ENCODE peak calls at places on chromosomes 13 and 19, in seven cellular contexts. One of them, this sample, is unnamed.

GRCh38 chr13:22012676-22013075 is 341.8 kb downstream of the FGF9 start:
- DNase-seq in fibroblast of lung: no peak
- DNase-seq in body of pancreas: no peak
- DNase-seq in endothelial cell: no peak
- DNase-seq in cardiac muscle cell: no peak
- DNase-seq in astrocyte: no peak
- DNase-seq in natural killer cell: no peak
- DNase-seq in this sample: no peak

GRCh38 chr19:1624458-1624857 is 19.2 kb upstream of the UQCR11 start:
- DNase-seq in cardiac muscle cell: peak
- DNase-seq in natural killer cell: peak
- DNase-seq in endothelial cell: peak
- DNase-seq in body of pancreas: peak
- DNase-seq in astrocyte: peak
- DNase-seq in fibroblast of lung: peak
- DNase-seq in this sample: no peak

GRCh38 chr19:47494729-47495128 is 10.7 kb upstream of the KPTN start:
- DNase-seq in astrocyte: no peak
- DNase-seq in natural killer cell: no peak
- DNase-seq in body of pancreas: no peak
- DNase-seq in cardiac muscle cell: no peak
- DNase-seq in fibroblast of lung: no peak
- DNase-seq in endothelial cell: no peak
- DNase-seq in this sample: no peak

GRCh38 chr19:46404039-46404883 is 9.1 kb downstream of the CCDC8 start:
- DNase-seq in endothelial cell: peak
- DNase-seq in body of pancreas: peak
- DNase-seq in astrocyte: peak
- DNase-seq in natural killer cell: no peak
- DNase-seq in cardiac muscle cell: peak
- DNase-seq in fibroblast of lung: peak
- DNase-seq in this sample: no peak

GRCh38 chr13:101579291-101579802 is 126.9 kb downstream of the ITGBL1 start:
- DNase-seq in cardiac muscle cell: peak
- DNase-seq in fibroblast of lung: peak
- DNase-seq in body of pancreas: no peak
- DNase-seq in endothelial cell: no peak
- DNase-seq in astrocyte: peak
- DNase-seq in natural killer cell: no peak
- DNase-seq in this sample: no peak

GRCh38 chr13:38582133-38582532 is 104.7 kb upstream of the FREM2 start:
- DNase-seq in natural killer cell: no peak
- DNase-seq in endothelial cell: peak
- DNase-seq in fibroblast of lung: peak
- DNase-seq in cardiac muscle cell: peak
- DNase-seq in astrocyte: peak
- DNase-seq in body of pancreas: peak
- DNase-seq in this sample: peak

GRCh38 chr19:33818426-33818825 is 21.8 kb downstream of the KCTD15 start:
- DNase-seq in body of pancreas: no peak
- DNase-seq in endothelial cell: no peak
- DNase-seq in cardiac muscle cell: no peak
- DNase-seq in natural killer cell: no peak
- DNase-seq in fibroblast of lung: no peak
- DNase-seq in astrocyte: no peak
- DNase-seq in this sample: no peak

GRCh38 chr19:39759457-39760184 is 19.0 kb upstream of the LEUTX start:
- DNase-seq in endothelial cell: no peak
- DNase-seq in natural killer cell: no peak
- DNase-seq in astrocyte: no peak
- DNase-seq in fibroblast of lung: no peak
- DNase-seq in body of pancreas: no peak
- DNase-seq in cardiac muscle cell: no peak
- DNase-seq in this sample: no peak

GRCh38 chr19:35226748-35227147 is 1.8 kb downstream of the FAM187B start:
- DNase-seq in cardiac muscle cell: no peak
- DNase-seq in body of pancreas: no peak
- DNase-seq in fibroblast of lung: no peak
- DNase-seq in natural killer cell: no peak
- DNase-seq in astrocyte: no peak
- DNase-seq in endothelial cell: no peak
- DNase-seq in this sample: no peak

GRCh38 chr13:46797468-46798237 is 692 bp upstream of the ESD start:
- DNase-seq in astrocyte: no peak
- DNase-seq in fibroblast of lung: no peak
- DNase-seq in natural killer cell: no peak
- DNase-seq in body of pancreas: no peak
- DNase-seq in endothelial cell: no peak
- DNase-seq in cardiac muscle cell: no peak
- DNase-seq in this sample: no peak

GRCh38 chr13:113562085-113562749 is 22.3 kb upstream of the TFDP1 start:
- DNase-seq in endothelial cell: peak
- DNase-seq in cardiac muscle cell: peak
- DNase-seq in fibroblast of lung: peak
- DNase-seq in body of pancreas: peak
- DNase-seq in natural killer cell: no peak
- DNase-seq in astrocyte: peak
- DNase-seq in this sample: peak

GRCh38 chr13:102443234-102443633 is 41.4 kb upstream of the FGF14 start:
- DNase-seq in astrocyte: no peak
- DNase-seq in body of pancreas: no peak
- DNase-seq in fibroblast of lung: no peak
- DNase-seq in endothelial cell: no peak
- DNase-seq in cardiac muscle cell: no peak
- DNase-seq in natural killer cell: no peak
- DNase-seq in this sample: no peak

GRCh38 chr13:103288114-103288513 is 221.9 kb upstream of the SLC10A2 start:
- DNase-seq in endothelial cell: no peak
- DNase-seq in astrocyte: no peak
- DNase-seq in natural killer cell: no peak
- DNase-seq in cardiac muscle cell: peak
- DNase-seq in body of pancreas: no peak
- DNase-seq in fibroblast of lung: no peak
- DNase-seq in this sample: no peak

GRCh38 chr13:80817979-80818378 is 477.1 kb upstream of the SPRY2 start:
- DNase-seq in cardiac muscle cell: no peak
- DNase-seq in natural killer cell: no peak
- DNase-seq in astrocyte: no peak
- DNase-seq in endothelial cell: no peak
- DNase-seq in body of pancreas: no peak
- DNase-seq in fibroblast of lung: no peak
- DNase-seq in this sample: no peak

GRCh38 chr13:93559718-93560117 is 333.1 kb downstream of the GPC6 start:
- DNase-seq in astrocyte: peak
- DNase-seq in natural killer cell: no peak
- DNase-seq in cardiac muscle cell: peak
- DNase-seq in endothelial cell: no peak
- DNase-seq in body of pancreas: no peak
- DNase-seq in fibroblast of lung: peak
- DNase-seq in this sample: no peak

GRCh38 chr19:14089412-14089661 is 1.2 kb downstream of the SAMD1 start:
- DNase-seq in astrocyte: peak
- DNase-seq in body of pancreas: no peak
- DNase-seq in natural killer cell: no peak
- DNase-seq in endothelial cell: no peak
- DNase-seq in cardiac muscle cell: peak
- DNase-seq in fibroblast of lung: peak
- DNase-seq in this sample: peak
- TF ChIP-seq CTCF in astrocyte: no peak
- TF ChIP-seq CTCF in body of pancreas: no peak
- TF ChIP-seq CTCF in natural killer cell: no peak
- TF ChIP-seq CTCF in endothelial cell: peak
- TF ChIP-seq CTCF in cardiac muscle cell: peak
- TF ChIP-seq CTCF in fibroblast of lung: peak
- TF ChIP-seq CTCF in this sample: no peak

DNA sequence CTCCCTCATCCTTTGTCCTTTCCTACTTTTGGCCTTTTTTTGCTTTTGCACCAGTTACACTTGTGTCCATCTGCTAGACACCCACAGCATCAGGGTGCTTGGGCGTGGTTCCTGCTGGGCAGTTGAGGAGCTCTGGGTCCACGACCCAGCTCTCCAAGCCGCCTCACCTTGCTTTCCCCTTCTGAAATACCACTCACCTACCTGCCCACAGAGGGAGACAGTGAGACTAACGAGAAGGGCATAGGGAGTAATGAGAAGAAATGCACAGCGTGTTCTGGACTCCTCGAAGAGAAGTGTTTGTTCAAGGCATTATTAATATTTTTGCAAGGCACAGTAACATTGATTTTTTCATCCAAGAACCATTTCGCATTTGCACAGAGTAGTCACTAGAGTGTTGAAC is 92.9 kb downstream of the DNAJC15 start:
- DNase-seq in astrocyte: no peak
- DNase-seq in cardiac muscle cell: no peak
- DNase-seq in natural killer cell: no peak
- DNase-seq in endothelial cell: no peak
- DNase-seq in fibroblast of lung: no peak
- DNase-seq in body of pancreas: no peak
- DNase-seq in this sample: no peak
- TF ChIP-seq CTCF in astrocyte: no peak
- TF ChIP-seq CTCF in cardiac muscle cell: no peak
- TF ChIP-seq CTCF in natural killer cell: no peak
- TF ChIP-seq CTCF in endothelial cell: no peak
- TF ChIP-seq CTCF in fibroblast of lung: no peak
- TF ChIP-seq CTCF in body of pancreas: no peak
- TF ChIP-seq CTCF in this sample: peak

GRCh38 chr19:13579388-13580060 is 73.2 kb upstream of the CACNA1A start:
- DNase-seq in natural killer cell: no peak
- DNase-seq in astrocyte: peak
- DNase-seq in fibroblast of lung: no peak
- DNase-seq in cardiac muscle cell: peak
- DNase-seq in endothelial cell: no peak
- DNase-seq in body of pancreas: no peak
- DNase-seq in this sample: no peak
- TF ChIP-seq CTCF in natural killer cell: no peak
- TF ChIP-seq CTCF in astrocyte: no peak
- TF ChIP-seq CTCF in fibroblast of lung: no peak
- TF ChIP-seq CTCF in cardiac muscle cell: no peak
- TF ChIP-seq CTCF in endothelial cell: no peak
- TF ChIP-seq CTCF in body of pancreas: no peak
- TF ChIP-seq CTCF in this sample: no peak

GRCh38 chr13:73691891-73692290 is 442.3 kb downstream of the KLF12 start:
- DNase-seq in natural killer cell: no peak
- DNase-seq in endothelial cell: no peak
- DNase-seq in body of pancreas: no peak
- DNase-seq in astrocyte: no peak
- DNase-seq in cardiac muscle cell: no peak
- DNase-seq in fibroblast of lung: no peak
- DNase-seq in this sample: no peak
- TF ChIP-seq CTCF in natural killer cell: no peak
- TF ChIP-seq CTCF in endothelial cell: no peak
- TF ChIP-seq CTCF in body of pancreas: no peak
- TF ChIP-seq CTCF in astrocyte: no peak
- TF ChIP-seq CTCF in cardiac muscle cell: no peak
- TF ChIP-seq CTCF in fibroblast of lung: no peak
- TF ChIP-seq CTCF in this sample: no peak

DNA sequence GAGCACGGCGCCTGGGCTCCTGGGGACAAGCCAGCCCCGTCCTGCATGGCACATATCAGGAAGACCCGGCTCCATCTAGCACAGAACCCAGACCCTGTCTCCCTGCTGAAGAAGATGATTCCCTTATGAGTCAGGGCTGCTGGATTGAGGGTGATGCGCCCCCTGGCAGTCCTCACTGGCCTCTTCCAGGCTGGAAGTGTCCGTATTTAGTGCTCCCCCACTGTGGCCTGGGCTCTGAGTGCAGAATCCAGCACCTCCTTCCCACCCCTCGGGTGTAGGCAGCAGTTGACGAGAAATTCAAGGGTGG is 14.9 kb downstream of the COMP start:
- DNase-seq in cardiac muscle cell: peak
- DNase-seq in fibroblast of lung: peak
- DNase-seq in endothelial cell: no peak
- DNase-seq in astrocyte: peak
- DNase-seq in natural killer cell: no peak
- DNase-seq in body of pancreas: no peak
- DNase-seq in this sample: no peak
- TF ChIP-seq CTCF in cardiac muscle cell: peak
- TF ChIP-seq CTCF in fibroblast of lung: peak
- TF ChIP-seq CTCF in endothelial cell: no peak
- TF ChIP-seq CTCF in astrocyte: peak
- TF ChIP-seq CTCF in natural killer cell: no peak
- TF ChIP-seq CTCF in body of pancreas: no peak
- TF ChIP-seq CTCF in this sample: no peak

GRCh38 chr19:54391589-54392061 is 23.6 kb upstream of the TTYH1 start:
- DNase-seq in astrocyte: no peak
- DNase-seq in natural killer cell: no peak
- DNase-seq in endothelial cell: no peak
- DNase-seq in body of pancreas: no peak
- DNase-seq in cardiac muscle cell: no peak
- DNase-seq in fibroblast of lung: no peak
- DNase-seq in this sample: no peak
- TF ChIP-seq CTCF in astrocyte: no peak
- TF ChIP-seq CTCF in natural killer cell: no peak
- TF ChIP-seq CTCF in endothelial cell: no peak
- TF ChIP-seq CTCF in body of pancreas: no peak
- TF ChIP-seq CTCF in cardiac muscle cell: no peak
- TF ChIP-seq CTCF in fibroblast of lung: no peak
- TF ChIP-seq CTCF in this sample: no peak

GRCh38 chr19:49803529-49803856 is 9.6 kb downstream of the FUZ start:
- DNase-seq in fibroblast of lung: no peak
- DNase-seq in natural killer cell: no peak
- DNase-seq in astrocyte: no peak
- DNase-seq in body of pancreas: no peak
- DNase-seq in endothelial cell: no peak
- DNase-seq in cardiac muscle cell: no peak
- DNase-seq in this sample: no peak

GRCh38 chr19:49801401-49801888 is 11.6 kb downstream of the FUZ start:
- DNase-seq in natural killer cell: no peak
- DNase-seq in body of pancreas: no peak
- DNase-seq in endothelial cell: no peak
- DNase-seq in fibroblast of lung: no peak
- DNase-seq in cardiac muscle cell: no peak
- DNase-seq in astrocyte: no peak
- DNase-seq in this sample: no peak

GRCh38 chr19:49800771-49801170 is 12.3 kb downstream of the FUZ start:
- DNase-seq in fibroblast of lung: no peak
- DNase-seq in cardiac muscle cell: no peak
- DNase-seq in endothelial cell: no peak
- DNase-seq in body of pancreas: no peak
- DNase-seq in astrocyte: no peak
- DNase-seq in natural killer cell: no peak
- DNase-seq in this sample: no peak

GRCh38 chr19:49802836-49803528 is 10.1 kb downstream of the FUZ start:
- DNase-seq in fibroblast of lung: no peak
- DNase-seq in astrocyte: no peak
- DNase-seq in endothelial cell: no peak
- DNase-seq in body of pancreas: peak
- DNase-seq in natural killer cell: no peak
- DNase-seq in cardiac muscle cell: no peak
- DNase-seq in this sample: no peak

GRCh38 chr19:49801966-49802661 is 11.0 kb downstream of the FUZ start:
- DNase-seq in natural killer cell: no peak
- DNase-seq in endothelial cell: no peak
- DNase-seq in fibroblast of lung: peak
- DNase-seq in body of pancreas: peak
- DNase-seq in cardiac muscle cell: peak
- DNase-seq in astrocyte: peak
- DNase-seq in this sample: no peak
- TF ChIP-seq CTCF in natural killer cell: no peak
- TF ChIP-seq CTCF in endothelial cell: no peak
- TF ChIP-seq CTCF in fibroblast of lung: peak
- TF ChIP-seq CTCF in body of pancreas: no peak
- TF ChIP-seq CTCF in cardiac muscle cell: peak
- TF ChIP-seq CTCF in astrocyte: no peak
- TF ChIP-seq CTCF in this sample: no peak

GRCh38 chr19:41377977-41378707 is 1.8 kb downstream of the TMEM91 start:
- DNase-seq in natural killer cell: no peak
- DNase-seq in fibroblast of lung: no peak
- DNase-seq in astrocyte: no peak
- DNase-seq in endothelial cell: peak
- DNase-seq in cardiac muscle cell: no peak
- DNase-seq in body of pancreas: no peak
- DNase-seq in this sample: peak
- TF ChIP-seq CTCF in natural killer cell: no peak
- TF ChIP-seq CTCF in fibroblast of lung: peak
- TF ChIP-seq CTCF in astrocyte: no peak
- TF ChIP-seq CTCF in endothelial cell: peak
- TF ChIP-seq CTCF in cardiac muscle cell: peak
- TF ChIP-seq CTCF in body of pancreas: no peak
- TF ChIP-seq CTCF in this sample: peak

This sample was measured in GM13977.